ENCODE peak calls at places on chromosome 4, in six cellular contexts. P is T47D, B is nephron progenitor cell, T is suprapubic skin, D is naive B cell, A is GM10248. Y is an unnamed sample.

GRCh38 chr4:8291036-8291682 is 21.6 kb downstream of the HTRA3 start:
- DNase-seq in T (peak), D (no peak), B (no peak), P (no peak), A (no peak), Y (no peak)

GRCh38 chr4:76197001-76197743 is 16.5 kb downstream of the SCARB2 start:
- DNase-seq in T (no peak), B (no peak), D (no peak), A (no peak), P (no peak), Y (no peak)

GRCh38 chr4:169351860-169352259 is 81.1 kb upstream of the SH3RF1 start:
- DNase-seq in B (no peak), P (peak), D (no peak), A (no peak), T (no peak), Y (no peak)

GRCh38 chr4:83113429-83113786 is 1.1 kb downstream of the PLAC8 start:
- DNase-seq in B (no peak), D (no peak), A (no peak), P (no peak), T (no peak), Y (peak)

GRCh38 chr4:48343035-48343434 is 1.7 kb downstream of the SLAIN2 start:
- DNase-seq in T (no peak), P (no peak), A (no peak), B (no peak), D (no peak), Y (no peak)

GRCh38 chr4:23333946-23334878 is 555.6 kb downstream of the PPARGC1A start:
- DNase-seq in D (no peak), B (no peak), T (no peak), P (peak), A (no peak), Y (peak)

GRCh38 chr4:4349902-4350301 is 37.0 kb upstream of the NSG1 start:
- DNase-seq in A (no peak), P (no peak), B (no peak), T (no peak), D (no peak), Y (no peak)

GRCh38 chr4:8269535-8270417 is at the start of gene HTRA3:
- DNase-seq in D (no peak), P (no peak), B (peak), A (no peak), T (no peak), Y (peak)

GRCh38 chr4:24032371-24032989 is 142.6 kb upstream of the PPARGC1A start:
- DNase-seq in A (no peak), T (no peak), P (peak), B (no peak), D (no peak), Y (peak)

GRCh38 chr4:92501456-92501855 is 197.7 kb downstream of the GRID2 start:
- DNase-seq in T (no peak), P (no peak), D (no peak), B (no peak), A (no peak), Y (no peak)

GRCh38 chr4:86334020-86334750 is 25.7 kb downstream of the MAPK10 start:
- DNase-seq in P (no peak), A (no peak), T (no peak), B (no peak), D (no peak), Y (no peak)

GRCh38 chr4:5932021-5932553 is 39.2 kb upstream of the CRMP1 start:
- DNase-seq in T (peak), A (no peak), B (no peak), D (no peak), P (peak), Y (no peak)

GRCh38 chr4:4555916-4556315 is 14.1 kb upstream of the STX18 start:
- DNase-seq in D (no peak), B (no peak), A (no peak), P (peak), T (no peak), Y (no peak)

GRCh38 chr4:109185548-109185947 is 116.9 kb downstream of the COL25A1 start:
- DNase-seq in D (no peak), B (no peak), P (no peak), A (no peak), T (no peak), Y (no peak)

GRCh38 chr4:86500527-86500926 is 93.6 kb upstream of the PTPN13 start:
- DNase-seq in T (no peak), D (no peak), B (no peak), A (no peak), P (no peak), Y (no peak)

GRCh38 chr4:1366371-1367229 is 19.6 kb downstream of the UVSSA start:
- DNase-seq in T (no peak), P (no peak), A (no peak), D (no peak), B (no peak), Y (no peak)

GRCh38 chr4:139152249-139152648 is 24.8 kb downstream of the ELF2 start:
- DNase-seq in P (no peak), D (no peak), A (no peak), B (no peak), T (no peak), Y (no peak)

GRCh38 chr4:189124149-189124758 is 816.4 kb upstream of the FRG1 start:
- DNase-seq in D (no peak), P (peak), B (peak), A (no peak), T (no peak), Y (no peak)

GRCh38 chr4:106258145-106259045 is 57.6 kb downstream of the TBCK start:
- DNase-seq in D (no peak), T (no peak), P (no peak), B (no peak), A (no peak), Y (no peak)

GRCh38 chr4:143773998-143774898 is 73.8 kb upstream of the FREM3 start:
- DNase-seq in P (peak), D (peak), B (peak), A (peak), T (no peak), Y (peak)

GRCh38 chr4:187021436-187022205 is 298.0 kb upstream of the FAT1 start:
- DNase-seq in D (no peak), B (no peak), A (no peak), P (no peak), T (no peak), Y (no peak)

GRCh38 chr4:153714247-153714646 is 30.2 kb downstream of the TLR2 start:
- DNase-seq in P (no peak), B (no peak), D (no peak), A (no peak), T (no peak), Y (no peak)

GRCh38 chr4:185194924-185195632 is 8.7 kb downstream of the CFAP97 start:
- DNase-seq in A (no peak), T (no peak), B (no peak), P (no peak), D (no peak), Y (no peak)

GRCh38 chr4:44869222-44869882 is 143.0 kb upstream of the GNPDA2 start:
- DNase-seq in P (peak), A (no peak), D (no peak), T (no peak), B (no peak), Y (no peak)

GRCh38 chr4:118904935-118905334 is 16.3 kb downstream of the SYNPO2 start:
- DNase-seq in A (no peak), P (no peak), D (no peak), T (no peak), B (no peak), Y (peak)

GRCh38 chr4:36426741-36427140 is 145.3 kb downstream of the DTHD1 start:
- DNase-seq in A (no peak), T (no peak), D (no peak), B (no peak), P (no peak), Y (no peak)

GRCh38 chr4:119730644-119730995 is 102.0 kb upstream of the PDE5A start:
- DNase-seq in P (no peak), B (no peak), D (no peak), A (no peak), T (no peak), Y (no peak)

GRCh38 chr4:23956601-23957364 is 66.9 kb upstream of the PPARGC1A start:
- DNase-seq in D (no peak), B (no peak), T (no peak), P (no peak), A (no peak), Y (peak)

GRCh38 chr4:99540287-99540939 is 23.4 kb downstream of the TRMT10A start:
- DNase-seq in B (no peak), A (no peak), D (no peak), P (no peak), T (no peak), Y (no peak)

GRCh38 chr4:6910340-6910959 is 824 bp downstream of the TBC1D14 start:
- DNase-seq in D (no peak), A (no peak), P (peak), B (peak), T (no peak), Y (no peak)

GRCh38 chr4:54556587-54556986 is 101.2 kb upstream of the KIT start:
- DNase-seq in D (no peak), A (no peak), T (no peak), P (no peak), B (no peak), Y (no peak)

GRCh38 chr4:129747756-129748155 is 651.8 kb downstream of the C4orf33 start:
- DNase-seq in P (peak), D (no peak), B (no peak), T (no peak), A (no peak), Y (no peak)

GRCh38 chr4:132101526-132101925 is 1047.6 kb upstream of the PCDH10 start:
- DNase-seq in B (no peak), P (no peak), A (no peak), T (no peak), D (no peak), Y (no peak)

GRCh38 chr4:8385611-8386010 is 54.9 kb downstream of the ACOX3 start:
- DNase-seq in T (no peak), P (no peak), B (no peak), D (no peak), A (no peak), Y (no peak)